ENCODE peak calls at places on chromosome 10, in eight cellular contexts. A, V, O, I, J, Y, B and N are unnamed samples.
A peak's percentile ranks its signal among the peaks of the same experiment; 100 is the strongest.

GRCh38 chr10:46520381-46520780 is 36.1 kb downstream of the GPRIN2 start:
- DNase-seq in A (peak; percentile 39), V (peak; percentile 14), O (peak; percentile 57), I (no peak), J (no peak), Y (no peak), B (no peak), N (no peak)

GRCh38 chr10:28130267-28130666 is 131.4 kb upstream of the ODAD2 start:
- DNase-seq in A (no peak), V (no peak), O (no peak), I (no peak), J (no peak), Y (peak; percentile 82), B (no peak), N (no peak)

GRCh38 chr10:127000598-127000997 is 95.4 kb downstream of the DOCK1 start:
- DNase-seq in A (no peak), V (no peak), O (no peak), I (peak; percentile 25), J (no peak), Y (no peak), B (no peak), N (no peak)

GRCh38 chr10:132300582-132300981 is 7.2 kb downstream of the STK32C start:
- DNase-seq in A (peak; percentile 33), V (no peak), O (peak; percentile 36), I (peak; percentile 40), J (peak; percentile 42), Y (no peak), B (no peak), N (no peak)

GRCh38 chr10:103452714-103453230 is 602 bp upstream of the CALHM2 start:
- DNase-seq in A (no peak), V (no peak), O (no peak), I (no peak), J (peak; percentile 45), Y (no peak), B (no peak), N (no peak)

GRCh38 chr10:76055963-76056362 is 624.5 kb downstream of the LRMDA start:
- DNase-seq in A (no peak), V (no peak), O (no peak), I (no peak), J (no peak), Y (no peak), B (no peak), N (no peak)

GRCh38 chr10:124665091-124665490 is 79.1 kb downstream of the FAM53B start:
- DNase-seq in A (no peak), V (no peak), O (no peak), I (no peak), J (no peak), Y (no peak), B (no peak), N (no peak)

GRCh38 chr10:45424668-45425404 is 50.8 kb downstream of the ALOX5 start:
- DNase-seq in A (no peak), V (no peak), O (peak; percentile 47), I (no peak), J (peak; percentile 66), Y (no peak), B (no peak), N (no peak)

GRCh38 chr10:117509573-117509972 is 33.0 kb upstream of the EMX2 start:
- DNase-seq in A (no peak), V (no peak), O (no peak), I (peak; percentile 21), J (no peak), Y (no peak), B (no peak), N (no peak)

GRCh38 chr10:117610321-117610720 is 67.8 kb downstream of the EMX2 start:
- DNase-seq in A (no peak), V (no peak), O (no peak), I (peak; percentile 68), J (no peak), Y (no peak), B (no peak), N (no peak)

GRCh38 chr10:122844146-122844545 is 1.5 kb downstream of the CUZD1 start:
- DNase-seq in A (no peak), V (no peak), O (no peak), I (no peak), J (no peak), Y (no peak), B (no peak), N (no peak)

GRCh38 chr10:90993340-90993739 is 72.5 kb upstream of the ANKRD1 start:
- DNase-seq in A (no peak), V (no peak), O (no peak), I (no peak), J (no peak), Y (peak; percentile 6), B (no peak), N (no peak)

GRCh38 chr10:50063100-50063499 is 4.7 kb upstream of the WASHC2A start:
- DNase-seq in A (no peak), V (no peak), O (no peak), I (peak; percentile 63), J (no peak), Y (peak; percentile 6), B (no peak), N (no peak)

GRCh38 chr10:104406715-104407517 is 53.3 kb downstream of the CFAP58 start:
- DNase-seq in A (no peak), V (no peak), O (no peak), I (no peak), J (no peak), Y (peak; percentile 49), B (no peak), N (no peak)

GRCh38 chr10:98028168-98028770 is 2.2 kb downstream of the CRTAC1 start:
- DNase-seq in A (no peak), V (peak; percentile 38), O (peak; percentile 76), I (peak; percentile 94), J (no peak), Y (no peak), B (peak; percentile 24), N (peak; percentile 50)

GRCh38 chr10:58712982-58713381 is 200.3 kb downstream of the BICC1 start:
- DNase-seq in A (no peak), V (no peak), O (no peak), I (no peak), J (no peak), Y (no peak), B (no peak), N (no peak)

GRCh38 chr10:127013251-127013656 is 108.0 kb downstream of the DOCK1 start:
- DNase-seq in A (no peak), V (no peak), O (no peak), I (no peak), J (no peak), Y (no peak), B (no peak), N (peak; percentile 80)

GRCh38 chr10:50402466-50402865 is 151.2 kb upstream of the ASAH2 start:
- DNase-seq in A (no peak), V (no peak), O (no peak), I (no peak), J (no peak), Y (no peak), B (no peak), N (no peak)

GRCh38 chr10:49309691-49310371 is 10.9 kb downstream of the C10orf71 start:
- DNase-seq in A (no peak), V (no peak), O (no peak), I (no peak), J (no peak), Y (no peak), B (no peak), N (peak; percentile 9)

GRCh38 chr10:117322258-117322657 is 53.0 kb downstream of the PDZD8 start:
- DNase-seq in A (no peak), V (no peak), O (no peak), I (no peak), J (no peak), Y (no peak), B (no peak), N (no peak)

DNA sequence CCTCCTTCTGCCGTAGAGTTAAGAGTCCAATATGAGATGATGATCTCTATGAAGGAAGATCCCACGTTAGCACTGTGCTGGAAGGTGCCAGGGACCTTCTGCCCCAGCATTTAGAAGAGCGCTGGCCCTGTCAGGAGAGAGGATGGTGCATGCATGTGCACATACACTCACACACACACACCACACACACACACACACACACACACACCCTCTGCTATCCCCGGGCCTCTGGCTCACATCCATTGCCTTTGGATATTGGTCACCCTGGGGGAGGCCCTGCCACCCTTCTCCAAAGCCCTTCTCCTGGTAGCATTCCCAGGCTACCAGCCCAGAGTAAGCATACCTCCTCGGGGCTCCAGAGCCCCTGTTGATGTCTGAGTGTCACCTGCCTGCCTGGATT is 14.9 kb downstream of the ZCCHC24 start:
- DNase-seq in A (no peak), V (no peak), O (peak; percentile 17), I (no peak), J (peak; percentile 46), Y (no peak), B (no peak), N (no peak)
- H3K4me1 ChIP-seq in A (peaks cover 13% of the 10 kb centered on the region), V (peaks cover 64% of the 10 kb centered on the region), O (no peaks in the 10 kb centered on the region), I (peaks cover 4% of the 10 kb centered on the region), J (peaks cover 4% of the 10 kb centered on the region), Y (peaks cover 30% of the 10 kb centered on the region), B (peaks cover 63% of the 10 kb centered on the region), N (no peaks in the 10 kb centered on the region)

DNA sequence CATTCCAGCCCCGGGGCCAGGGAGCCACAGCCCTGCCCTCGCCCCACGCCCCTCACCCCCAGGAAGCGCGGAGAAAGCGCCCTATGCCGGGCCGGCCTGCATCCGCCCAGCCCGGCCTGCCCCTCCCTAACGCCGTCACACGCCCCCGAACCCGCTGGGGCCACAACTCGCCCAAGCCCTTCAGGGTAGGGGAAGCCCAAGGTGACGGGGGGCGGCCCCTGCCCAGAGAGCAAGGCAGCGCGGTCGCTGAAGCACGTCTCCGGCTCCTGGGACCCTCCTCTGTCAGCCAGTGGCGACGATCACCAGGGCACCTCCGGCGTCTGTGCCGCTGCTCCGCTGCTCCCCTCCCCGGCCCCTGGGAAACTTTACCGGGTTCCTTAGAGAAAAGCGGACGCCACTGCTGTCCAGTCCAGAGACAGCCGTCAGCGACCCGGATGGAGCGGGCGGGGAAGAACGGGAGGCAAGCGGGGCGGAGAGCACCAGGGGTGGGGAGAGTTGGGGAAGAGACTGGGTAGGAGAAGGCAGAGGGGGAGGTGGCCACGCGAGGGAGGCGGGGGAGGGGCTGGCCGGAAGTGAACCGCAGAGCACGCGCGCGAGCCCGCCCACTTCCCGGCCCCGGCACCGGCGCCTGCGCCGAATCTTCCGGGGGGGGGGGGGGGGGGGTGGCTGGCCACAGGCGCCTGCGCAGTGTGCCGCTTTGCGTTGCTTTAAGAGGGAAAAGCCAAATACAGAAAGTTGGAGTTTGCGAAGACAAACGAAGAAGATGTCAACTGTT is at the start of gene HERC4:
- DNase-seq in A (peak; percentile 94), V (peak; percentile 97), O (peak; percentile 93), I (peak; percentile 97), J (peak; percentile 98), Y (peak; percentile 84), B (peak; percentile 96), N (peak; percentile 96)
- H3K4me3 ChIP-seq in A (peak within 1 kb of the TSS; percentile 95), V (peak within 1 kb of the TSS; percentile 96), O (peak within 1 kb of the TSS; percentile 84), I (peak within 1 kb of the TSS; percentile 89), J (peak within 1 kb of the TSS; percentile 82), Y (peak within 1 kb of the TSS; percentile 94), B (peak within 1 kb of the TSS; percentile 83), N (peak within 1 kb of the TSS; percentile 98)

GRCh38 chr10:72329290-72330058 is 25.2 kb downstream of the DNAJB12 start:
- DNase-seq in A (no peak), V (no peak), O (no peak), I (peak; percentile 64), J (no peak), Y (no peak), B (no peak), N (no peak)
- H3K4me1 ChIP-seq in A (peaks cover 4% of the 10 kb centered on the region), V (peaks cover 94% of the 10 kb centered on the region), O (peaks cover 73% of the 10 kb centered on the region), I (peaks cover 2% of the 10 kb centered on the region), J (peaks cover 55% of the 10 kb centered on the region), Y (peaks cover 33% of the 10 kb centered on the region), B (peaks cover 83% of the 10 kb centered on the region), N (peaks cover 34% of the 10 kb centered on the region)

DNA sequence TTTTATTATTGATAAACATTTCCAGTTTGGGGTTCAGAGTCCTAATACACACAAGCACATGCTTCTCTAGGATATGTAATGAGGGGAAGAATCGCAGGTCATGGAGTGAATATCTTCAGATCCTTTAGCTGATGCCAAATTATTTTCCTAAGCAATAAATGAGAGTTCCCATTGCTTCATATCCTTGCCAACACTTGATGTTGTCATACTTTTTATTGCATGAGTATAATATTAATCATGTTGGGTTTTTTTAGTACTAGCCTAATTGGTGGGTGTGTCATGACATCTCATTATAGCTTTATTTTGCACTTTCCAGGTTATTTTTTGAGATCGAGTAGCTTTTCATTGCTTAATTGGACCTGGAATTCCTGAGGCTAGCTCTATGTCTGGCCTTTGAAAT is 35.3 kb downstream of the TLX1 start:
- DNase-seq in A (no peak), V (no peak), O (no peak), I (no peak), J (no peak), Y (no peak), B (no peak), N (no peak)
- H3K4me3 ChIP-seq in A (no peak overlapping the region), V (no peak overlapping the region), O (no peak overlapping the region), I (no peak overlapping the region), J (no peak overlapping the region), Y (no peak overlapping the region), B (no peak overlapping the region), N (no peak overlapping the region)